ENCODE peak calls at places on chromosomes 11 and 22, in four cellular contexts. One of them, this sample, is unnamed.

GRCh38 chr11:128784059-128784804 is 82.9 kb downstream of the KCNJ1 start:
- DNase-seq in NCI-H345: peak
- DNase-seq in NCI-H2081: no peak
- DNase-seq in RPMI7951: no peak
- DNase-seq in this sample: no peak

GRCh38 chr22:24386814-24387550 is 40.4 kb upstream of the ADORA2A start:
- DNase-seq in NCI-H2081: no peak
- DNase-seq in NCI-H345: no peak
- DNase-seq in RPMI7951: no peak
- DNase-seq in this sample: no peak

GRCh38 chr11:104798794-104799193 is 99.5 kb downstream of the CASP12 start:
- DNase-seq in NCI-H345: no peak
- DNase-seq in RPMI7951: no peak
- DNase-seq in NCI-H2081: no peak
- DNase-seq in this sample: no peak

GRCh38 chr11:76735841-76736240 is 47.3 kb upstream of the TSKU start:
- DNase-seq in NCI-H345: no peak
- DNase-seq in NCI-H2081: no peak
- DNase-seq in RPMI7951: no peak
- DNase-seq in this sample: no peak

GRCh38 chr22:49589301-49589700 is 238.4 kb downstream of the BRD1 start:
- DNase-seq in NCI-H2081: no peak
- DNase-seq in NCI-H345: no peak
- DNase-seq in RPMI7951: no peak
- DNase-seq in this sample: no peak

GRCh38 chr11:87447606-87448005 is 409.9 kb downstream of the TMEM135 start:
- DNase-seq in RPMI7951: no peak
- DNase-seq in NCI-H2081: no peak
- DNase-seq in NCI-H345: no peak
- DNase-seq in this sample: no peak

GRCh38 chr11:69948256-69949141 is 129.3 kb upstream of the FGF3 start:
- DNase-seq in NCI-H2081: no peak
- DNase-seq in NCI-H345: no peak
- DNase-seq in RPMI7951: peak
- DNase-seq in this sample: peak

GRCh38 chr11:45709264-45709663 is 43.8 kb upstream of the CHST1 start:
- DNase-seq in NCI-H2081: no peak
- DNase-seq in NCI-H345: no peak
- DNase-seq in RPMI7951: no peak
- DNase-seq in this sample: no peak

GRCh38 chr11:13535819-13536218 is 40.0 kb upstream of the PTH start:
- DNase-seq in NCI-H2081: no peak
- DNase-seq in RPMI7951: peak
- DNase-seq in NCI-H345: no peak
- DNase-seq in this sample: peak

GRCh38 chr11:111795333-111795985 is 29.3 kb upstream of the PPP2R1B start:
- DNase-seq in RPMI7951: no peak
- DNase-seq in NCI-H345: no peak
- DNase-seq in NCI-H2081: no peak
- DNase-seq in this sample: no peak

GRCh38 chr11:128519353-128519752 is 68.0 kb downstream of the ETS1 start:
- DNase-seq in NCI-H345: no peak
- DNase-seq in RPMI7951: no peak
- DNase-seq in NCI-H2081: no peak
- DNase-seq in this sample: no peak

GRCh38 chr22:50119169-50119767 is 29.5 kb downstream of the MOV10L1 start:
- DNase-seq in RPMI7951: no peak
- DNase-seq in NCI-H345: no peak
- DNase-seq in NCI-H2081: no peak
- DNase-seq in this sample: no peak

GRCh38 chr11:45921561-45922424 is 663 bp upstream of the LARGE2 start:
- DNase-seq in NCI-H2081: peak
- DNase-seq in RPMI7951: no peak
- DNase-seq in NCI-H345: peak
- DNase-seq in this sample: no peak

GRCh38 chr11:74815966-74816365 is 67.3 kb downstream of the RNF169 start:
- DNase-seq in RPMI7951: no peak
- DNase-seq in NCI-H2081: no peak
- DNase-seq in NCI-H345: no peak
- DNase-seq in this sample: no peak

GRCh38 chr11:99841885-99842284 is 821.1 kb downstream of the CNTN5 start:
- DNase-seq in NCI-H2081: no peak
- DNase-seq in NCI-H345: no peak
- DNase-seq in RPMI7951: no peak
- DNase-seq in this sample: no peak

GRCh38 chr11:11985954-11986949 is 22.2 kb downstream of the DKK3 start:
- DNase-seq in NCI-H2081: no peak
- DNase-seq in RPMI7951: no peak
- DNase-seq in NCI-H345: no peak
- DNase-seq in this sample: no peak

GRCh38 chr22:25365491-25366261 is 146.2 kb downstream of the CRYBB2 start:
- DNase-seq in RPMI7951: no peak
- DNase-seq in NCI-H345: no peak
- DNase-seq in NCI-H2081: no peak
- DNase-seq in this sample: no peak

GRCh38 chr22:25000686-25001085 is 48.2 kb downstream of the KIAA1671 start:
- DNase-seq in NCI-H345: no peak
- DNase-seq in RPMI7951: no peak
- DNase-seq in NCI-H2081: no peak
- DNase-seq in this sample: no peak

GRCh38 chr11:112033902-112034301 is 8.7 kb downstream of the DLAT start:
- DNase-seq in NCI-H345: no peak
- DNase-seq in NCI-H2081: no peak
- DNase-seq in RPMI7951: no peak
- DNase-seq in this sample: no peak

GRCh38 chr11:76629853-76630599 is 40.5 kb downstream of the LRRC32 start:
- DNase-seq in RPMI7951: peak
- DNase-seq in NCI-H345: no peak
- DNase-seq in NCI-H2081: no peak
- DNase-seq in this sample: no peak

GRCh38 chr11:697028-697491 is 1.4 kb downstream of the TMEM80 start:
- DNase-seq in RPMI7951: no peak
- DNase-seq in NCI-H345: no peak
- DNase-seq in NCI-H2081: no peak
- DNase-seq in this sample: peak

GRCh38 chr22:19889951-19890350 is 35.3 kb upstream of the GNB1L start:
- DNase-seq in NCI-H345: no peak
- DNase-seq in NCI-H2081: no peak
- DNase-seq in RPMI7951: no peak
- DNase-seq in this sample: no peak

GRCh38 chr22:32444068-32444467 is 20.2 kb downstream of the BPIFC start:
- DNase-seq in NCI-H2081: no peak
- DNase-seq in RPMI7951: peak
- DNase-seq in NCI-H345: no peak
- DNase-seq in this sample: peak

GRCh38 chr11:20310596-20311394 is 52.7 kb upstream of the HTATIP2 start:
- DNase-seq in NCI-H345: no peak
- DNase-seq in NCI-H2081: no peak
- DNase-seq in RPMI7951: no peak
- DNase-seq in this sample: no peak

GRCh38 chr22:37212174-37212906 is at the start of gene SSTR3:
- DNase-seq in NCI-H2081: no peak
- DNase-seq in NCI-H345: no peak
- DNase-seq in RPMI7951: peak
- DNase-seq in this sample: no peak

GRCh38 chr22:30286813-30287625 is 2.3 kb downstream of the CASTOR1 start:
- DNase-seq in RPMI7951: peak
- DNase-seq in NCI-H2081: peak
- DNase-seq in NCI-H345: peak
- DNase-seq in this sample: peak

GRCh38 chr22:47288640-47289039 is 526.2 kb downstream of the TBC1D22A start:
- DNase-seq in NCI-H2081: no peak
- DNase-seq in NCI-H345: no peak
- DNase-seq in RPMI7951: no peak
- DNase-seq in this sample: no peak

GRCh38 chr11:65445604-65446445 is 23.2 kb downstream of the NEAT1 start:
- DNase-seq in NCI-H2081: no peak
- DNase-seq in NCI-H345: no peak
- DNase-seq in RPMI7951: no peak
- DNase-seq in this sample: peak

GRCh38 chr11:130209128-130209932 is 49.7 kb downstream of the ST14 start:
- DNase-seq in RPMI7951: no peak
- DNase-seq in NCI-H345: no peak
- DNase-seq in NCI-H2081: no peak
- DNase-seq in this sample: no peak

GRCh38 chr11:210122-210802 is 2.8 kb downstream of the RIC8A start:
- DNase-seq in NCI-H2081: no peak
- DNase-seq in NCI-H345: no peak
- DNase-seq in RPMI7951: peak
- DNase-seq in this sample: peak

GRCh38 chr22:19958083-19959042 is 16.7 kb upstream of the TXNRD2 start:
- DNase-seq in RPMI7951: no peak
- DNase-seq in NCI-H2081: no peak
- DNase-seq in NCI-H345: no peak
- DNase-seq in this sample: no peak

GRCh38 chr22:23762866-23763578 is at the start of gene C22orf15:
- DNase-seq in RPMI7951: no peak
- DNase-seq in NCI-H345: no peak
- DNase-seq in NCI-H2081: no peak
- DNase-seq in this sample: peak

GRCh38 chr11:117089685-117090084 is 8.5 kb downstream of the SIK3 start:
- DNase-seq in NCI-H2081: no peak
- DNase-seq in RPMI7951: no peak
- DNase-seq in NCI-H345: no peak
- DNase-seq in this sample: no peak

This sample was measured in M059J.